ENCODE peak calls at places on chromosomes 11 and 22, in four cellular contexts. V, S, X and K are unnamed samples.

GRCh38 chr11:65150513-65151271 is 16.4 kb upstream of the SYVN1 start:
- DNase-seq in V (peak; percentile 40), S (peak; percentile 68), X (peak; percentile 27), K (peak; percentile 18)

GRCh38 chr22:36237462-36238347 is 1.6 kb downstream of the APOL2 start:
- DNase-seq in V (no peak), S (no peak), X (no peak), K (no peak)

GRCh38 chr11:44564653-44565007 is 833 bp upstream of the CD82 start:
- DNase-seq in V (no peak), S (peak; percentile 30), X (no peak), K (no peak)

GRCh38 chr11:27545946-27546345 is 39.4 kb upstream of the LIN7C start:
- DNase-seq in V (no peak), S (no peak), X (no peak), K (no peak)

GRCh38 chr11:78651923-78652602 is 77.4 kb upstream of the NARS2 start:
- DNase-seq in V (no peak), S (no peak), X (no peak), K (no peak)

GRCh38 chr11:70135142-70136132 is 57.3 kb downstream of the ANO1 start:
- DNase-seq in V (no peak), S (no peak), X (no peak), K (no peak)

GRCh38 chr11:124920870-124921609 is 2.0 kb downstream of the HEPN1 start:
- DNase-seq in V (no peak), S (no peak), X (no peak), K (peak; percentile 31)

GRCh38 chr22:50016988-50017700 is 4.6 kb upstream of the IL17REL start:
- DNase-seq in V (no peak), S (no peak), X (peak; percentile 66), K (no peak)

GRCh38 chr22:37312549-37313183 is 30.4 kb downstream of the CYTH4 start:
- DNase-seq in V (no peak), S (no peak), X (no peak), K (no peak)

GRCh38 chr11:355581-356458 is 13.5 kb upstream of the B4GALNT4 start:
- DNase-seq in V (peak; percentile 90), S (peak; percentile 87), X (peak; percentile 49), K (peak; percentile 77)

GRCh38 chr22:30637701-30638114 is 2.1 kb downstream of the SLC35E4 start:
- DNase-seq in V (no peak), S (no peak), X (no peak), K (no peak)

GRCh38 chr11:1929621-1930447 is 10.3 kb downstream of the TNNT3 start:
- DNase-seq in V (no peak), S (no peak), X (no peak), K (no peak)

GRCh38 chr11:98561216-98561615 is 459.5 kb upstream of the CNTN5 start:
- DNase-seq in V (no peak), S (no peak), X (no peak), K (no peak)

GRCh38 chr22:48318575-48319320 is 1508.9 kb downstream of the BRD1 start:
- DNase-seq in V (no peak), S (no peak), X (no peak), K (no peak)

GRCh38 chr11:100831929-100832480 is 144.9 kb downstream of the ARHGAP42 start:
- DNase-seq in V (no peak), S (no peak), X (no peak), K (no peak)

GRCh38 chr22:50001388-50002231 is 11.0 kb downstream of the IL17REL start:
- DNase-seq in V (no peak), S (no peak), X (no peak), K (peak; percentile 12)

GRCh38 chr11:76642341-76642740 is 28.2 kb downstream of the LRRC32 start:
- DNase-seq in V (no peak), S (no peak), X (no peak), K (no peak)

GRCh38 chr11:69425895-69426544 is 55.4 kb upstream of the LINC01488 start:
- DNase-seq in V (no peak), S (no peak), X (no peak), K (no peak)

GRCh38 chr11:8867856-8868705 is 42.9 kb upstream of the AKIP1 start:
- DNase-seq in V (peak; percentile 43), S (no peak), X (no peak), K (no peak)

GRCh38 chr11:76307416-76307815 is 73.5 kb downstream of the THAP12 start:
- DNase-seq in V (no peak), S (no peak), X (no peak), K (no peak)

GRCh38 chr22:49263101-49263500 is 564.6 kb downstream of the BRD1 start:
- DNase-seq in V (no peak), S (no peak), X (no peak), K (no peak)

GRCh38 chr11:133669371-133670046 is 137.2 kb upstream of the OPCML start:
- DNase-seq in V (no peak), S (no peak), X (no peak), K (no peak)

GRCh38 chr11:132704796-132705375 is 827.4 kb downstream of the OPCML start:
- DNase-seq in V (peak; percentile 18), S (no peak), X (no peak), K (no peak)

GRCh38 chr11:69229521-69229920 is 64.4 kb upstream of the MYEOV start:
- DNase-seq in V (no peak), S (no peak), X (no peak), K (no peak)

GRCh38 chr11:29914203-29914930 is 102.5 kb downstream of the KCNA4 start:
- DNase-seq in V (no peak), S (no peak), X (no peak), K (no peak)

GRCh38 chr22:27139935-27140493 is 482.6 kb downstream of the MIAT start:
- DNase-seq in V (no peak), S (no peak), X (no peak), K (no peak)

GRCh38 chr11:316031-316701 is 2.3 kb downstream of the IFITM1 start:
- DNase-seq in V (no peak), S (peak; percentile 46), X (no peak), K (no peak)

GRCh38 chr11:120130176-120130980 is 7.5 kb downstream of the TRIM29 start:
- DNase-seq in V (no peak), S (no peak), X (no peak), K (no peak)

GRCh38 chr11:102836290-102836875 is 7.0 kb downstream of the MMP3 start:
- DNase-seq in V (no peak), S (no peak), X (no peak), K (no peak)

GRCh38 chr22:50525991-50526848 is 822 bp upstream of the SCO2 start:
- DNase-seq in V (peak; percentile 44), S (peak; percentile 78), X (no peak), K (peak; percentile 72)

GRCh38 chr22:26330971-26331625 is 98.0 kb upstream of the ASPHD2 start:
- DNase-seq in V (peak; percentile 54), S (peak; percentile 88), X (peak; percentile 7), K (peak; percentile 85)

DNA sequence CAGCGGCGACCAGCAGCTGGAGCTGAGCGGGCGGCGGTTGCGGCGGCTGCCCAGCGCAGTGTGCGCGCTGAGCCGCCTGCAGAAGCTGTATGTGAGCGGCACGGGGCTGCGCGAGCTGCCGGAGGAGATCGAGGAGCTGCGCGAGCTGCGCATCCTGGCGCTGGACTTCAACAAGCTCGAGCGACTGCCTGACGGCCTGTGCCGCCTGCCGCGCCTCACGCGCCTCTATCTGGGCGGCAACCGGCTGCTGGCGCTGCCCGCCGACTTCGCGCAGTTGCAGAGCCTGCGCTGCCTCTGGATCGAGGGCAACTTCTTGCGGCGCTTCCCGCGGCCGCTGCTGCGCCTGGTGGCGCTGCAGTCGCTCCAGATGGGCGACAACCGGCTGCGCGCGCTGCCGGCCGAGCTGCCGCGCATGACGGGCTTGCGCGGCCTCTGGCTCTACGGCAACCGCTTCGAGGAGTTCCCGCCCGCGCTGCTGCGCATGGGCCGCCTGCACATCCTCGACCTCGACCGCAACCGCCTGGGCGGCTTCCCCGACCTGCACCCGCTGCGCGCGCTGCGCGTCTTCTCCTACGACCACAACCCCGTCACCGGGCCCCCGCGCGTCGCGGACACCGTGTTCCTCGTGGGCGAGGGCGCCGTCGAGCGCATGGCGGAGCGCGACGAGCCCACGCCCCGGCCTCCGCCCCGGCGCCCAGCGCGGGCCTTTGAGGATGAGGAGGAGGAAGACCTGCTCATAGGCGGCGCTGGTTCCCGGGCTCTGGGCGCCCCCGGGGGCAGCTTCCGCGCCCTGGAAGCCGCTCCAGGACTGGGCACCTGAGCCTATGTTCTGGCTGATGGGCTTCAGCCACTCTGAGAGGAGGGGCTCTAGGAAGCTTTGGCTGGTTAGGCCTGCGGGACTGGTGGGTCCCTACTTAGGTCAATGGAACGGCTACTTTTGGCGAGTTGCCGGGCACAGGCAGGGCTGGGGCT is 795 bp downstream of the LRRC10B start:
- DNase-seq in V (peak; percentile 63), S (peak; percentile 83), X (no peak), K (peak; percentile 90)
- TF ChIP-seq FOXK2 in V (no peak), S (no peak), X (no peak), K (no peak)

DNA sequence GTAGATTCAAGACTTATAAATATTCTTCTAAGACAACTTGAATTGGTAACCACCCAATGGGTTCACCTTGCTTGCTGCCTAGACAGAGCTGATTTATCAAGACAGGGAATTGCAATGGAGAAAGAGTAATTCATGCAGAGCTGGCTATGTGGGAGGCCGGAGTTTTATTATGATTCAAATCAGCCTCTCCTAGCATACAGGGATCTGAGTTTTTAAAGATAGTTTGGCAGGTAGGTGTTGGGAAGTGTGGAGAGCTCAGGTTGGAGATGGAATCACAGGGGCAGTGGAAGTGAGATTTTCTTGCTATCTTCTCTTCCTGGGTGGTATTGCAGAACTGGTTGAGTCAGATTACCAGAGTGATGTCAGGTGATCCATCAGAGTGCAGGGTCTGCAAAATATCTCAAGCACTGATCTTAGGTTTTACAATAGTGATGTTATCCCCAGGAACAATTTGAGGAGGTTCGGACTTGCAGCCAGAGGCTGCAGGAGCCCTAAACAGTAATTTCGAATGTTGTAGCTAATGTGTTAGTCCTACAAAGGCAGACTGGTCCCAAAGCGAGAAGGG is 1448.6 kb upstream of the RAG2 start:
- DNase-seq in V (no peak), S (no peak), X (no peak), K (no peak)
- TF ChIP-seq FOXK2 in V (no peak), S (no peak), X (no peak), K (no peak)

DNA sequence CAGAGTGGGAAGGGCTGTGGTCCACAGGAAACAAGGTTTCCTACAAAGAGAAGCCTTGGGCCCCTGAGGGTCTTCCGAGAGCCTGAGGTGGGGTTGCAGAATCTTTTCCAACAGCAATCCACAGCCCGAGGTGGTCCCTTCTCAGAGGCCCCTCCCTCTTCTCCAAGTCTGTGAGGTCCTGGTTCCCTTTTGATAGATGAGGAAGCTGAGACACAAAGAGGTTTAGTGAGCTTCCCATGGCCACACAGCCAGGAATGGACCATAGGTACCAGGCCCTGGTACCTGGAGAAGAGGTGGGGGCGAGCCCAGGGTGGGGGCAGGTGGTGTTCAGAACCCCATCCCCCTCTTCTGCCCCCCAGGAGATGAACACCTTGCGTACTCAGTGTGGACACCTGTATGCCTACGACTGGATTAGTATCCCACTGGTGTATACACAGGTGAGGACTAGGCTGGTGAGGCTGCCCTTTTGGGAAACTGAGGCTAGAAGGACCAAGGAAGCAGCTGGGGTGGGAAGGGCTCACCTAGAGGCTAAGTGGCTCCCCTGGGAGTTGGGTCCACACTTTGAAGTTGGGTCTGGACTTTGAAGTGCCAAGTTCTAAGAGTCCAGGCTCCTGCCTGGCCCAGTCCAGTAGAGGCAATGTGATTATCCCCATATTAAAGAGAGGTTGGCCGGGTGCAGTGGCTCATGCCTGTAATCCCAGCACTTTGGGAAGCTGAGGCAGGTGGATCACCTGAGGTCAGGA is 7.0 kb downstream of the BEST1 start:
- DNase-seq in V (no peak), S (no peak), X (no peak), K (no peak)
- TF ChIP-seq FOXK2 in V (no peak), S (no peak), X (no peak), K (no peak)

DNA sequence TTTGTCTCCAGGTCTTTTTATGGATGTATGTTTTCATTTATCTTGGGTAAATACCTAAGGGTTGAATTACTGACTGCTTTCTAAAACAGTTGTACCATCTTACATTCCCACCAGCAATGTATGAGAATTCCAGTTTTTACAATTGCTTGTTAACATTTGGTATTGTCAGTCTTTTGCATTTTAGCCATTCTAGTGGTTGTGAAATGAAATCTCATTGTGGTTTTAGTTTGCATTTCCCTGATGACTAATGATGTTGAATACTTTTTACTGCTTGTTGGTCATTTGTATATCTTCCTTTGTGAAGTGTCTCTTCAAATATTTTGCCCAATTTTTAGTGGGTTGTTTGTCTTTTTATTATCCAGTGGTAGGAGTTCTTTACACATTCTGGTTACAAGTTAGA is 92.8 kb downstream of the ARFGAP2 start:
- DNase-seq in V (no peak), S (no peak), X (peak; percentile 13), K (no peak)
- TF ChIP-seq FOXK2 in V (no peak), S (no peak), X (no peak), K (no peak)